ENCODE peak calls at places on chromosomes 2 and 18, in six cellular contexts. M is brain microvascular endothelial cell, E is B cell, D is ovary, N is cardiac fibroblast, U is H9. Y is an unnamed sample.

GRCh38 chr2:209495855-209496585 is 72.2 kb downstream of the MAP2 start:
- DNase-seq in M (peak; percentile 98), E (no peak), D (no peak), N (peak; percentile 98), U (no peak), Y (no peak)

GRCh38 chr2:240319855-240320560 is 115.5 kb upstream of the GPC1 start:
- DNase-seq in M (peak; percentile 99), E (no peak), D (no peak), N (peak; percentile 92), U (no peak), Y (peak; percentile 88)

GRCh38 chr18:22346968-22347611 is 70.6 kb downstream of the CTAGE1 start:
- DNase-seq in M (peak; percentile 62), E (no peak), D (peak; percentile 79), N (peak; percentile 77), U (peak; percentile 78), Y (no peak)

GRCh38 chr2:68487773-68488355 is 20.5 kb downstream of the APLF start:
- DNase-seq in M (no peak), E (peak; percentile 35), D (no peak), N (peak; percentile 43), U (no peak), Y (no peak)

GRCh38 chr2:42089340-42089925 is 41.6 kb downstream of the PKDCC start:
- DNase-seq in M (peak; percentile 43), E (peak; percentile 75), D (peak; percentile 67), N (peak; percentile 68), U (peak; percentile 83), Y (no peak)

GRCh38 chr2:28377201-28377816 is 15.3 kb upstream of the FOSL2 start:
- DNase-seq in M (no peak), E (no peak), D (no peak), N (no peak), U (no peak), Y (no peak)

GRCh38 chr2:233389601-233390125 is 35.4 kb downstream of the DGKD start:
- DNase-seq in M (no peak), E (no peak), D (no peak), N (no peak), U (no peak), Y (no peak)

GRCh38 chr2:217890445-217890844 is 112.3 kb downstream of the TNS1 start:
- DNase-seq in M (peak; percentile 98), E (no peak), D (no peak), N (peak; percentile 93), U (no peak), Y (no peak)

GRCh38 chr2:240782221-240782885 is 37.7 kb downstream of the KIF1A start:
- DNase-seq in M (no peak), E (no peak), D (peak; percentile 14), N (no peak), U (no peak), Y (no peak)

GRCh38 chr18:36761186-36761698 is 67.6 kb downstream of the TPGS2 start:
- DNase-seq in M (no peak), E (no peak), D (no peak), N (no peak), U (no peak), Y (no peak)
- TF ChIP-seq CTCF in M (peak; percentile 21), E (no peak), D (no peak), N (no peak), U (peak; percentile 34), Y (no peak)

GRCh38 chr2:160290590-160290989 is 90.5 kb upstream of the ITGB6 start:
- DNase-seq in M (no peak), E (no peak), D (no peak), N (no peak), U (no peak), Y (no peak)

GRCh38 chr2:160293401-160293911 is 93.4 kb upstream of the ITGB6 start:
- DNase-seq in M (peak; percentile 91), E (no peak), D (peak; percentile 14), N (peak; percentile 92), U (no peak), Y (no peak)

GRCh38 chr2:160292225-160292624 is 92.2 kb upstream of the ITGB6 start:
- DNase-seq in M (peak; percentile 25), E (no peak), D (no peak), N (peak; percentile 69), U (no peak), Y (no peak)

GRCh38 chr2:160289803-160290202 is 89.7 kb upstream of the ITGB6 start:
- DNase-seq in M (no peak), E (no peak), D (no peak), N (no peak), U (no peak), Y (no peak)

DNA sequence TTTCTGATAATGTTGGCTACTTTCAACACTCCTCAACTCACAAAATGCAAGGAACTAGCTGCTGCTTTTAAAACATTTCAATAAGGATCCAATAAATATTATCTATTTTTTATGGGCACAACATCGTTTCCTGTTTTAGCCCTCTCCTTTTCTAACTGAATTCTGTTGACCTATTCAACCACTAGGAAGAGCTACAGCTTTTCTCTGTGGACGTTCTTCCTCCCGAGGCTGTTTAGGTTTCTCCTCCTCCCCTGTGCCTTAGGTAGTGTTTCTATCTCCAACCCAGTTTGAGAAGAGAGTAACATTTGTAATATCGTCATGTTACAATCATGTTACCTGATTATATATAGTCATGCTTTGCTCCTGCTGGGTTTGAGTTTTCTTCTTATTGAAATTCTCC is 91.3 kb upstream of the ITGB6 start:
- DNase-seq in M (no peak), E (no peak), D (no peak), N (no peak), U (no peak), Y (no peak)
- TF ChIP-seq CTCF in M (no peak), E (no peak), D (no peak), N (peak; percentile 19), U (peak; percentile 27), Y (no peak)

DNA sequence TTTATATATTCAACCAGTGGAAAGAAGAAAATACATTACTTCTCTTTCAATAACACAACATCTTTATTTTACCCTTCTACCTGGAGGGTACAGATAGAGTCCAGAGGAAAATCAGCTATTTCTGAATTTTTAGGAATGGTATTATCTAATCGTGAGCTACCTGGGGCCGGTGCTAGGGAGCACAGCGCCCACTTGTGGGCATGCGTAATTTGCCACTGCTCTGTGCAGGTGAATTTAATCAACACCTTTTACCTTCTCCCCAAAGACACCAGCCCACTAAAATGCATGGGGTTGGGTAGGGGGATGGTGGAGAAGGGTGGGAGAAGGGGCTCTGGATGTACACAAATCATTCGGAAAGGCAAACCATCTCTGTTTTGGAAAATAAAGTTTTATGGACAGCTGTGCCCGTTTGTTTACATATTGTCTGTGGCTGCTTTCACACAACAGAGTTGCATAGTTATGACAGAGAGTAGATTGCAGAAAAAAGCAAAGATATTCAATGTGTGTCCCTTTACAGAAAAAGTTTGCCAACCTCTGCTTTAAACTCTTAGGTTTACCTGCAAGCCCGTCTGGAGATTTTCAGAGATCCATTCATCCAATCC is 51.5 kb upstream of the DCC start:
- DNase-seq in M (no peak), E (peak; percentile 27), D (no peak), N (peak; percentile 6), U (peak; percentile 63), Y (no peak)
- TF ChIP-seq CTCF in M (peak; percentile 71), E (peak; percentile 56), D (no peak), N (no peak), U (peak; percentile 97), Y (peak; percentile 31)

DNA sequence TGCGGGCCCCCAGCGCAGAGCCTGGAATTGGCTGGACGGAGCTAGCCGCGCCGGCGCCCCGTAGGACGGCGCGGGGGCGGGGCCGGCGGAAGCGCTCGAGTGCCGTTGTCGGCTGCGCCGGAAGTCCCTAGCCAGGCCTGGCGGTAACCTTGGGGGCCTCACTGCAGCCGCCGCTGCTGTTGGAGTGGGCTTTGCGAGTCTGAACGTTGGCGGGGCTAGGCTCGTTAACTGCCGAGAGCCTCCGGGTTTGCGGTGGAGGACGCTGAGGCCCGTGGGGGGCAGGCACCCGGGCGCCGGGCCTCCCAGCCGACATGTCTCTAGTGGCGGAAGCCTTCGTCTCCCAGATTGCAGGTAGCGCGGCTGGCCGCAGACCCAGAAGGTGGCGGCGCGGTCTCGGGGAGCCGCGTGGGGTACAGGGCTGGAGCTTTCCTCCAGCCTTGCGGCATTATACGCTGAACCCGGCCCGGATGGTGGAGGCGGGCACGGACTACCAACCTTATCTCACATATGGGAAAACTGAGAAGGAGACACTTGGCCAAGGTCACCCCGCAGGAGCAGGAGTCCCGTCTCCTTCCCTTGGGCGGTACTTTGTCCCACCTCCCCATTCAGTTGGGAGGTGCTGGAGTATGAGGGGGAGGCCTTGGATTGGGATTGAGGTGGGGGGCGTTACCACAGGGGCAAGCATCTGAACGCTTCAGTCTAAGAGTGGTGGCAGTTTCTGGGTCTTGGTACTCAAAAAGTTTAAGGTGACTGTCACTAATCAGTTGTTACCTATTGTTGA is at the start of gene MTX2:
- DNase-seq in M (peak; percentile 36), E (peak; percentile 82), D (peak; percentile 74), N (peak; percentile 70), U (peak; percentile 85), Y (peak; percentile 88)
- TF ChIP-seq CTCF in M (peak; percentile 23), E (peak; percentile 14), D (no peak), N (no peak), U (no peak), Y (peak; percentile 27)

GRCh38 chr2:105969552-105969951 is 224.5 kb downstream of the UXS1 start:
- DNase-seq in M (no peak), E (no peak), D (no peak), N (peak; percentile 3), U (peak; percentile 73), Y (no peak)
- TF ChIP-seq CTCF in M (peak; percentile 57), E (no peak), D (no peak), N (peak; percentile 47), U (peak; percentile 94), Y (peak; percentile 22)

GRCh38 chr2:70482401-70482800 is 71.2 kb downstream of the TGFA start:
- DNase-seq in M (no peak), E (no peak), D (no peak), N (no peak), U (no peak), Y (no peak)
- TF ChIP-seq CTCF in M (no peak), E (no peak), D (no peak), N (no peak), U (no peak), Y (no peak)